ENCODE peak calls at places on chromosomes 2 and 18, in seven cellular contexts. K, J, L, P, M, S and W are unnamed samples.

GRCh38 chr2:95058989-95059601 is 33.6 kb downstream of the MAL start:
- DNase-seq in M (no peak), S (no peak), L (peak; percentile 63), J (no peak), K (peak; percentile 59), P (no peak), W (peak; percentile 93)

GRCh38 chr2:165697727-165698620 is 96.1 kb downstream of the GALNT3 start:
- DNase-seq in L (no peak), P (no peak), K (no peak), M (no peak), S (no peak), J (no peak), W (no peak)

GRCh38 chr2:128594273-128594910 is 275.7 kb upstream of the HS6ST1 start:
- DNase-seq in M (no peak), K (no peak), J (no peak), S (no peak), L (peak; percentile 74), P (no peak), W (no peak)

GRCh38 chr2:45895477-45895876 is 244.0 kb downstream of the PRKCE start:
- DNase-seq in P (no peak), S (peak; percentile 24), K (no peak), L (no peak), M (peak; percentile 75), J (no peak), W (no peak)

GRCh38 chr2:26299488-26300092 is 46.4 kb upstream of the SELENOI start:
- DNase-seq in P (no peak), K (no peak), J (no peak), M (peak; percentile 63), S (peak; percentile 79), L (no peak), W (no peak)

GRCh38 chr2:155111070-155111469 is 412.6 kb downstream of the KCNJ3 start:
- DNase-seq in P (no peak), S (no peak), K (no peak), L (no peak), J (no peak), M (no peak), W (no peak)

GRCh38 chr2:201536046-201536445 is 84.5 kb downstream of the STRADB start:
- DNase-seq in L (no peak), S (no peak), K (no peak), J (no peak), P (no peak), M (no peak), W (no peak)

GRCh38 chr2:219344756-219345458 is 12.4 kb upstream of the RESP18 start:
- DNase-seq in S (peak; percentile 75), K (no peak), M (no peak), L (no peak), P (peak; percentile 24), J (peak; percentile 42), W (no peak)

GRCh38 chr2:158025263-158025996 is 76.2 kb upstream of the UPP2 start:
- DNase-seq in S (peak; percentile 93), L (no peak), P (no peak), J (no peak), K (no peak), M (peak; percentile 96), W (no peak)

GRCh38 chr2:99571609-99572344 is 82.0 kb upstream of the REV1 start:
- DNase-seq in S (no peak), K (no peak), M (no peak), L (no peak), J (no peak), P (no peak), W (no peak)

GRCh38 chr2:105933906-105934305 is 189.2 kb downstream of the NCK2 start:
- DNase-seq in J (no peak), M (no peak), K (no peak), P (no peak), S (no peak), L (peak; percentile 26), W (no peak)

GRCh38 chr18:5851998-5852397 is 43.3 kb downstream of the TMEM200C start:
- DNase-seq in S (peak; percentile 14), M (no peak), K (no peak), J (no peak), L (no peak), P (no peak), W (no peak)

GRCh38 chr18:48048251-48048650 is 117.8 kb upstream of the SMAD2 start:
- DNase-seq in K (no peak), L (no peak), S (no peak), M (no peak), P (no peak), J (no peak), W (no peak)

GRCh38 chr18:6341303-6341702 is 73.4 kb downstream of the L3MBTL4 start:
- DNase-seq in M (no peak), L (no peak), K (no peak), J (no peak), S (no peak), P (no peak), W (no peak)

GRCh38 chr2:8876628-8877027 is 39.2 kb upstream of the KIDINS220 start:
- DNase-seq in M (no peak), S (peak; percentile 29), J (no peak), K (no peak), L (no peak), P (no peak), W (no peak)

GRCh38 chr2:8867363-8867762 is 29.9 kb upstream of the KIDINS220 start:
- DNase-seq in L (no peak), P (no peak), J (no peak), K (no peak), S (no peak), M (no peak), W (no peak)

GRCh38 chr2:8877332-8877731 is 39.9 kb upstream of the KIDINS220 start:
- DNase-seq in S (no peak), L (no peak), K (no peak), J (no peak), P (no peak), M (no peak), W (no peak)

DNA sequence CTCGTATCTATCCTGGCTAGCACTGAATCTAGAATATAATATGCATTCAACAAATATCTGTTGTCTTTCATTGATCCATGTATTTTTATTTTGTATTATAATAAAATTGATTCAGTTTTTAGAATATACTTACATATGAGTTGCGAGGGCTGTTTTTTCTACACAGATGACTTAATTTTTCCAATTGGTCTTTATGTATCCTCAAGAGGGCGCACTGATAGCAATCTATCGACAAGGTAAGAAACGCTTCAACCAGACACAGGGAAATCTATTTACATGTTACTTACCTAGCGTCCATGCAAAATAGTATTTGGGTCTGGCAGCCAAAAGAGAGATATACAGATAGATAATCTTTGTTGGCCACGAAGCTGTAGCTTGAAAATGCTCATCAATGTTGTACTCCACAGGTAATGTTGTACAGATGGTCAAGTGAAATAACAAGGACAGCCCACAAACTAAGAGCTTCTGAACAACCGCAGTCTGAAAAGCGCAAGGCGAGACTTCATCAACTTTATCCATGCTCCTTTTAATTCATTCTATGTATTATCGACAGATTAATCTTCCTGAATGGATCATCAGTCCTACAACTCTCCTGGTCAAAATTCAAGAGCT is 35.5 kb upstream of the KIDINS220 start:
- DNase-seq in M (peak; percentile 73), K (no peak), P (no peak), J (no peak), S (peak; percentile 87), L (no peak), W (no peak)
- TF ChIP-seq CTCF in M (peak; percentile 63), K (peak; percentile 68), P (peak; percentile 39), J (peak; percentile 61), S (peak; percentile 67), L (peak; percentile 5), W (peak; percentile 57)

DNA sequence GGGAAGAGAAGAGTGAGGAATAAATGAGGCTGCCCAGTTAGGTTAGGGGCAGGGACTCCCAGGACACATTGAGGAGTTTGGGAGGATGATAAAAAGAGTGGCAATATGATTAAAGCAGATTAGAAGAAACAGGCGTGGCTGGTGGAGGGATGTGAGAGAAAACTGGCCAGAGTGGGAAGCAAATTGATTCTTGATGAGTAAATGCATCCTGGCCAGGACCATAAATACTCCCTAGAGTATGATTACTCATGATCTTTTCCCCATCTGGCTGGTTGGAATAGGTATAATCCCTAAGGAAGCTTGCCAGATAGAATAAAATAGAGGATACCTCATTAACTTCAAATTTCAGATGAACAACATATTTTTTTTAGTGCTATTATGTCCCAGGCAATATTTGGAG is 21.5 kb upstream of the DAW1 start:
- DNase-seq in L (no peak), J (no peak), S (no peak), P (no peak), M (peak; percentile 97), K (no peak), W (no peak)
- H3K4me3 ChIP-seq in L (no peak overlapping the region), J (no peak overlapping the region), S (no peak overlapping the region), P (no peak overlapping the region), M (no peak overlapping the region), K (no peak overlapping the region), W (no peak overlapping the region)

DNA sequence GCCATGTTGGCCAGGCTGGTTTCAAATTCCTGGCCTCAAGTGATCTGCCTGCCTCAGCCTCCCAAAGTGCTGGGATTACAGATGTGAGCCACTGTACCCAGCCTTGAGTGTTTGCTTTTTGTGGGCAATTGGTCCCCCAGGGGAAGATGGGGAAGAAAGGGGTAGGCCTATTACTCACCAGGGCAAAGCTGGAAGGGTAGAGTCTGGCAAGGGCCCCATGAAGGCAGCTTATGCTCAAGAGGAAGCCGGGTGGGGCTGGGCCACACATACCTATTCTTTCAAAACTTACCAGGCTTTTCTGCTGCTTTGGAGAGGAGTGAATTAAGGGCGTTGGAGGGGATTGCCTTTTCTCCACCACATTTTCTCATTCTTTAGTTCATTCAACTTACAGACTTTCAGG is 24.5 kb upstream of the CD28 start:
- DNase-seq in M (peak; percentile 42), S (no peak), L (no peak), J (no peak), K (no peak), P (peak; percentile 49), W (no peak)
- TF ChIP-seq CTCF in M (no peak), S (no peak), L (no peak), J (no peak), K (no peak), P (no peak), W (no peak)

GRCh38 chr2:24009367-24009679 is 562 bp upstream of the MFSD2B start:
- DNase-seq in P (no peak), J (no peak), L (no peak), S (no peak), K (no peak), M (no peak), W (no peak)
- H3K4me3 ChIP-seq in P (peak overlapping the region; percentile 49), J (peak overlapping the region; percentile 63), L (peak overlapping the region; percentile 54), S (peak overlapping the region; percentile 59), K (no peak overlapping the region), M (peak overlapping the region; percentile 40), W (no peak overlapping the region)

GRCh38 chr2:240734756-240735155 is 43.1 kb downstream of the AQP12A start:
- DNase-seq in S (no peak), J (no peak), L (no peak), K (no peak), M (no peak), P (no peak), W (no peak)

GRCh38 chr2:240732184-240732583 is 40.5 kb downstream of the AQP12A start:
- DNase-seq in P (no peak), K (no peak), M (no peak), J (no peak), L (no peak), S (no peak), W (no peak)

GRCh38 chr2:240732911-240733622 is 41.4 kb downstream of the AQP12A start:
- DNase-seq in M (peak; percentile 5), S (no peak), J (no peak), L (no peak), P (no peak), K (no peak), W (no peak)

GRCh38 chr2:240735476-240735875 is 43.8 kb downstream of the AQP12A start:
- DNase-seq in L (no peak), P (no peak), J (no peak), K (no peak), M (no peak), S (no peak), W (no peak)

GRCh38 chr2:240733803-240734495 is 42.3 kb downstream of the AQP12A start:
- DNase-seq in J (no peak), M (no peak), L (no peak), P (no peak), S (no peak), K (no peak), W (no peak)
- TF ChIP-seq CTCF in J (no peak), M (peak; percentile 11), L (no peak), P (no peak), S (peak; percentile 43), K (peak; percentile 11), W (no peak)